ENCODE peak calls at places on chromosomes 7 and 10, in nine cellular contexts. J is cardiac muscle cell; V is testis; G is DND-41; K is heart left ventricle; B is CD8-positive, alpha-beta memory T cell; A is IMR-90; M is transverse colon; Q is CD8-positive, alpha-beta T cell. R is an unnamed sample.

GRCh38 chr7:73570521-73570920 is 7.9 kb downstream of the TBL2 start:
- DNase-seq in J (no peak), V (no peak), G (no peak), K (no peak), B (no peak), A (no peak), M (no peak), Q (no peak), R (no peak)

GRCh38 chr10:29948971-29949370 is 110.4 kb downstream of the JCAD start:
- DNase-seq in J (no peak), V (no peak), G (no peak), K (no peak), B (no peak), A (no peak), M (no peak), Q (no peak), R (no peak)

GRCh38 chr10:6299234-6299633 is 96.5 kb downstream of the PFKFB3 start:
- DNase-seq in J (no peak), V (no peak), G (no peak), K (no peak), B (no peak), A (no peak), M (peak; percentile 17), Q (no peak), R (no peak)

GRCh38 chr10:31041011-31041410 is 9.3 kb upstream of the ZNF438 start:
- DNase-seq in J (no peak), V (no peak), G (no peak), K (no peak), B (no peak), A (peak; percentile 41), M (no peak), Q (no peak), R (no peak)

GRCh38 chr7:16493266-16493665 is 27.7 kb upstream of the SOSTDC1 start:
- DNase-seq in J (no peak), V (no peak), G (no peak), K (no peak), B (no peak), A (no peak), M (no peak), Q (no peak), R (no peak)

GRCh38 chr10:11113156-11113555 is 95.5 kb downstream of the CELF2 start:
- DNase-seq in J (no peak), V (no peak), G (peak; percentile 25), K (no peak), B (peak; percentile 56), A (no peak), M (no peak), Q (no peak), R (no peak)

GRCh38 chr10:123999956-124000615 is 93.3 kb downstream of the CHST15 start:
- DNase-seq in J (no peak), V (no peak), G (peak; percentile 3), K (no peak), B (no peak), A (no peak), M (no peak), Q (peak; percentile 43), R (no peak)

GRCh38 chr7:94763268-94763667 is 107.3 kb upstream of the SGCE start:
- DNase-seq in J (peak; percentile 25), V (no peak), G (no peak), K (no peak), B (no peak), A (no peak), M (no peak), Q (no peak), R (no peak)

GRCh38 chr7:31761646-31762045 is 74.6 kb downstream of the PPP1R17 start:
- DNase-seq in J (peak; percentile 8), V (peak; percentile 63), G (no peak), K (no peak), B (no peak), A (no peak), M (no peak), Q (no peak), R (no peak)

GRCh38 chr7:107201795-107202450 is 33.1 kb downstream of the HBP1 start:
- DNase-seq in J (peak; percentile 30), V (peak; percentile 69), G (peak; percentile 40), K (peak; percentile 44), B (no peak), A (peak; percentile 18), M (peak; percentile 19), Q (no peak), R (no peak)

GRCh38 chr10:77925410-77925794 is 1.2 kb downstream of the DLG5 start:
- DNase-seq in J (peak; percentile 46), V (peak; percentile 54), G (no peak), K (peak; percentile 32), B (no peak), A (peak; percentile 45), M (no peak), Q (no peak), R (no peak)

GRCh38 chr7:98423043-98423442 is 22.2 kb upstream of the BAIAP2L1 start:
- DNase-seq in J (peak; percentile 27), V (no peak), G (no peak), K (no peak), B (no peak), A (peak; percentile 30), M (no peak), Q (no peak), R (no peak)

GRCh38 chr10:74912674-74913073 is 86.3 kb downstream of the KAT6B start:
- DNase-seq in J (no peak), V (no peak), G (no peak), K (no peak), B (no peak), A (no peak), M (no peak), Q (no peak), R (no peak)

GRCh38 chr7:94080551-94080950 is 76.4 kb upstream of the BET1 start:
- DNase-seq in J (no peak), V (no peak), G (no peak), K (no peak), B (no peak), A (no peak), M (no peak), Q (no peak), R (no peak)

GRCh38 chr10:99328579-99329237 is 448 bp upstream of the CNNM1 start:
- DNase-seq in J (no peak), V (peak; percentile 80), G (no peak), K (no peak), B (no peak), A (peak; percentile 7), M (no peak), Q (no peak), R (no peak)

GRCh38 chr10:29306688-29307087 is 17.8 kb downstream of the LYZL1 start:
- DNase-seq in J (no peak), V (no peak), G (no peak), K (no peak), B (no peak), A (no peak), M (no peak), Q (no peak), R (no peak)

GRCh38 chr7:155809947-155810606 is 2.2 kb downstream of the SHH start:
- DNase-seq in J (no peak), V (no peak), G (no peak), K (no peak), B (no peak), A (no peak), M (no peak), Q (no peak), R (no peak)
- H3K27me3 ChIP-seq in J (peaks cover 100% of the 10 kb centered on the region), V (no peaks in the 10 kb centered on the region), G (no peaks in the 10 kb centered on the region), K (peaks cover 99% of the 10 kb centered on the region), B (peaks cover 13% of the 10 kb centered on the region), A (peaks cover 85% of the 10 kb centered on the region), M (peaks cover 100% of the 10 kb centered on the region), Q (peaks cover 21% of the 10 kb centered on the region), R (peaks cover 6% of the 10 kb centered on the region)

GRCh38 chr7:1829111-1829510 is 159.0 kb downstream of the ELFN1 start:
- DNase-seq in J (no peak), V (peak; percentile 10), G (no peak), K (no peak), B (peak; percentile 25), A (no peak), M (no peak), Q (no peak), R (no peak)

GRCh38 chr7:1825877-1826741 is 156.0 kb downstream of the ELFN1 start:
- DNase-seq in J (no peak), V (peak; percentile 21), G (no peak), K (no peak), B (peak; percentile 36), A (no peak), M (no peak), Q (no peak), R (no peak)

GRCh38 chr7:1818581-1819200 is 148.6 kb downstream of the ELFN1 start:
- DNase-seq in J (no peak), V (no peak), G (peak; percentile 3), K (no peak), B (peak; percentile 28), A (no peak), M (no peak), Q (peak; percentile 40), R (no peak)

GRCh38 chr7:1819258-1819841 is 149.3 kb downstream of the ELFN1 start:
- DNase-seq in J (no peak), V (no peak), G (peak; percentile 58), K (no peak), B (peak; percentile 47), A (no peak), M (no peak), Q (peak; percentile 57), R (no peak)

DNA sequence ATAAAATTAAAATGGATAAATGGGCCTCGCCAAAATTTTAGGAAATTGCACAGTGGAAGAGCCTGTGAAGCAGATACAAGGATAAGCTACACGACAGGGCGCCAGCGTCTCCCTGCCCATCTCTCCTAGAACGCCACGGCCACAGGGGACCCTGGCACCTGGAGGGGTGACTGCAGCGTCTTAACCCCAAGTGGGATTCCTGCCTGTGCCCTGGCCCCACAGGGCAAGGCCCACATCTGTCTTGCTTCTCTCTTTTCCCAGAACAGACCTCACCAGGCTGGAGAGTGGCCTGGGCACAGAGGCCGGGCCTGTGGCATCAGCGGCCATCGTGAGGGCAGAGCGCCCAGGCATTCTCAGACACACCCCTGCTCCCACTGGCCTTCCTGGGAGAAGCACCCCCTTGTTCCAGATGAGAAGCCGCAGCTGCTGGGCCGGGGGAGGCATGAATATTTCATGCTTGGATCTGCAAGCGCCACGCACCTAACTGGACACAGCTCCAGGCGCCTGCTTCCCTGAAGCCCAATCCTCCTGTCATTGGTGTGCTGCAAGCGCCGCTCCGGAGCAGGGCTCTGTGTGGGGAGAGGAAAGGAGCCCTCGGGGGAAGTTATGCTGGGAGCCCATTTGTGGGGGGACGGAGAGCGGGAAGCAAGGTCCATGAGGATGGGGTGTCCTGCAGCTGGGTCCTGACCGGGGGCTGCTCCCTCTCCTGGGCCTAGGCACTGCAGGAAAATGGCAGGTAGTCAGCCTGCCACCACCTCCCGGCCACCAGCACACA is 153.5 kb downstream of the ELFN1 start:
- DNase-seq in J (no peak), V (peak; percentile 9), G (no peak), K (no peak), B (peak; percentile 36), A (no peak), M (no peak), Q (no peak), R (no peak)
- H3K4me3 ChIP-seq in J (no peak overlapping the region), V (no peak overlapping the region), G (no peak overlapping the region), K (no peak overlapping the region), B (no peak overlapping the region), A (no peak overlapping the region), M (no peak overlapping the region), Q (no peak overlapping the region), R (no peak overlapping the region)

GRCh38 chr10:104329754-104330153 is 8.5 kb downstream of the ITPRIP start:
- DNase-seq in J (peak; percentile 69), V (no peak), G (no peak), K (no peak), B (no peak), A (peak; percentile 84), M (no peak), Q (no peak), R (no peak)
- H3K27ac ChIP-seq in J (peak overlapping the region; percentile 84), V (peak overlapping the region; percentile 69), G (peak overlapping the region; percentile 66), K (peak overlapping the region; percentile 98), B (peak overlapping the region; percentile 68), A (peak overlapping the region; percentile 76), M (peak overlapping the region; percentile 82), Q (peak overlapping the region; percentile 67), R (peak overlapping the region; percentile 77)

GRCh38 chr7:108449577-108449920 is 6.7 kb downstream of the NRCAM start:
- DNase-seq in J (no peak), V (no peak), G (no peak), K (no peak), B (no peak), A (no peak), M (no peak), Q (no peak), R (no peak)
- H3K27me3 ChIP-seq in J (peaks cover 30% of the 10 kb centered on the region), V (no peaks in the 10 kb centered on the region), G (no peaks in the 10 kb centered on the region), K (peaks cover 33% of the 10 kb centered on the region), B (peaks cover 2% of the 10 kb centered on the region), A (peaks cover 19% of the 10 kb centered on the region), M (peaks cover 22% of the 10 kb centered on the region), Q (no peaks in the 10 kb centered on the region), R (peaks cover 4% of the 10 kb centered on the region)